ENCODE peak calls at places on chromosome 19, in nine cellular contexts. Z is head of caudate nucleus; C is T-cell; N is activated naive CD4-positive, alpha-beta T cell treated with anti-CD3 and anti-CD28 coated beads, Interleukin-2, amount 50 U/mL, for 16 hours; W is germinal center; H is naive thymus-derived CD8-positive, alpha-beta T cell; A is RWPE1; X is ACHN; Y is ELF-1. Q is an unnamed sample.

GRCh38 chr19:6976197-6976596 is 45.0 kb downstream of the MBD3L2B start:
- DNase-seq in Z (no peak), C (no peak), N (no peak), W (no peak), H (no peak), A (no peak), X (no peak), Y (no peak), Q (no peak)

GRCh38 chr19:12938054-12938535 is 314 bp upstream of the CALR start:
- DNase-seq in Z (peak), C (peak), N (peak), W (peak), H (peak), A (peak), X (peak), Y (peak), Q (peak)

GRCh38 chr19:58407658-58408151 is 744 bp upstream of the ZNF584 start:
- DNase-seq in Z (no peak), C (no peak), N (no peak), W (no peak), H (no peak), A (no peak), X (no peak), Y (no peak), Q (no peak)

GRCh38 chr19:23254141-23254910 is 4.1 kb upstream of the ZNF724 start:
- DNase-seq in Z (no peak), C (no peak), N (no peak), W (no peak), H (no peak), A (no peak), X (no peak), Y (peak), Q (no peak)

GRCh38 chr19:16113727-16114126 is 2.0 kb downstream of the RAB8A start:
- DNase-seq in Z (no peak), C (no peak), N (no peak), W (no peak), H (no peak), A (no peak), X (no peak), Y (no peak), Q (no peak)

GRCh38 chr19:49506575-49507105 is 5.8 kb upstream of the FCGRT start:
- DNase-seq in Z (no peak), C (peak), N (peak), W (peak), H (peak), A (peak), X (peak), Y (peak), Q (peak)

GRCh38 chr19:35623327-35624010 is 5.4 kb upstream of the RBM42 start:
- DNase-seq in Z (peak), C (no peak), N (peak), W (no peak), H (no peak), A (no peak), X (no peak), Y (no peak), Q (no peak)

GRCh38 chr19:18453269-18454024 is 15.5 kb upstream of the ISYNA1 start:
- DNase-seq in Z (no peak), C (no peak), N (no peak), W (no peak), H (no peak), A (no peak), X (no peak), Y (no peak), Q (no peak)

GRCh38 chr19:10315335-10316214 is at the start of gene FDX2:
- DNase-seq in Z (peak), C (peak), N (peak), W (peak), H (peak), A (peak), X (peak), Y (peak), Q (peak)

GRCh38 chr19:1259206-1259872 is 9.8 kb upstream of the CIRBP start:
- DNase-seq in Z (no peak), C (peak), N (peak), W (no peak), H (peak), A (no peak), X (peak), Y (peak), Q (no peak)

GRCh38 chr19:38869160-38869835 is 8.8 kb downstream of the RINL start:
- DNase-seq in Z (no peak), C (no peak), N (no peak), W (peak), H (peak), A (no peak), X (no peak), Y (peak), Q (no peak)

GRCh38 chr19:2887391-2887914 is 13.3 kb upstream of the ZNF57 start:
- DNase-seq in Z (no peak), C (no peak), N (no peak), W (peak), H (no peak), A (peak), X (peak), Y (peak), Q (peak)

GRCh38 chr19:52997975-52998374 is 15.7 kb upstream of the ERVV-1 start:
- DNase-seq in Z (no peak), C (no peak), N (no peak), W (no peak), H (no peak), A (no peak), X (no peak), Y (no peak), Q (no peak)

GRCh38 chr19:34404109-34404909 is at the start of gene PDCD2L:
- DNase-seq in Z (peak), C (peak), N (peak), W (peak), H (peak), A (peak), X (peak), Y (peak), Q (peak)

Q was measured in kidney glomerular epithelial cell.